ENCODE peak calls at places on chromosomes 16 and 17, in nine cellular contexts. C is prostate gland; B is CD8-positive, alpha-beta memory T cell; T is NCI-H82; L is ovary; S is activated naive CD4-positive, alpha-beta T cell; I is GM23338; Y is NCI-H2171 treated with DMSO at 0.1 percent for 48 hours; A is stomach. G is an unnamed sample.

GRCh38 chr16:54208262-54208661 is 78.3 kb downstream of the IRX3 start:
- DNase-seq in C (no peak), B (no peak), T (no peak), L (no peak), S (no peak), I (no peak), Y (no peak), A (no peak), G (no peak)

GRCh38 chr16:88907768-88908167 is 41.3 kb upstream of the PABPN1L start:
- DNase-seq in C (no peak), B (no peak), T (no peak), L (no peak), S (no peak), I (no peak), Y (no peak), A (no peak), G (no peak)

GRCh38 chr17:79043191-79043930 is 19.4 kb downstream of the C1QTNF1 start:
- DNase-seq in C (no peak), B (no peak), T (no peak), L (no peak), S (no peak), I (no peak), Y (no peak), A (no peak), G (no peak)

GRCh38 chr17:19647697-19648474 is 665 bp upstream of the ALDH3A2 start:
- DNase-seq in C (peak; percentile 45), B (no peak), T (peak; percentile 82), L (peak; percentile 68), S (peak; percentile 55), I (peak; percentile 69), Y (peak; percentile 89), A (peak; percentile 54), G (peak; percentile 71)

GRCh38 chr16:74888227-74888862 is 96.6 kb downstream of the WDR59 start:
- DNase-seq in C (peak; percentile 32), B (no peak), T (no peak), L (no peak), S (no peak), I (no peak), Y (no peak), A (no peak), G (no peak)

GRCh38 chr17:51298508-51299371 is 38.4 kb downstream of the UTP18 start:
- DNase-seq in C (no peak), B (no peak), T (peak; percentile 59), L (no peak), S (no peak), I (peak; percentile 83), Y (peak; percentile 60), A (no peak), G (peak; percentile 52)

GRCh38 chr17:6591599-6592158 is 35.3 kb upstream of the PITPNM3 start:
- DNase-seq in C (no peak), B (no peak), T (no peak), L (no peak), S (no peak), I (no peak), Y (no peak), A (no peak), G (no peak)

GRCh38 chr17:5541610-5542202 is 42.6 kb downstream of the NLRP1 start:
- DNase-seq in C (no peak), B (no peak), T (peak; percentile 17), L (no peak), S (no peak), I (peak; percentile 68), Y (no peak), A (no peak), G (peak; percentile 74)

GRCh38 chr17:81813371-81813684 is 9.4 kb downstream of the GCGR start:
- DNase-seq in C (no peak), B (no peak), T (no peak), L (no peak), S (no peak), I (no peak), Y (no peak), A (no peak), G (no peak)

GRCh38 chr16:19868421-19868820 is 16.2 kb downstream of the GPRC5B start:
- DNase-seq in C (peak; percentile 20), B (no peak), T (no peak), L (no peak), S (no peak), I (no peak), Y (no peak), A (no peak), G (no peak)

GRCh38 chr17:73025041-73025440 is 67.4 kb downstream of the SLC39A11 start:
- DNase-seq in C (no peak), B (no peak), T (no peak), L (no peak), S (no peak), I (peak; percentile 11), Y (peak; percentile 75), A (no peak), G (no peak)

GRCh38 chr16:66293207-66293735 is 73.2 kb upstream of the CDH5 start:
- DNase-seq in C (no peak), B (no peak), T (no peak), L (no peak), S (no peak), I (no peak), Y (no peak), A (peak; percentile 5), G (no peak)

GRCh38 chr17:39001703-39002637 is 34.8 kb upstream of the FBXO47 start:
- DNase-seq in C (no peak), B (no peak), T (no peak), L (peak; percentile 30), S (no peak), I (peak; percentile 46), Y (no peak), A (peak; percentile 48), G (peak; percentile 35)